ENCODE peak calls at places on chromosomes 11 and 22, in nine cellular contexts. L, Z, A, G, H, S, N, F and C are unnamed samples.
A peak's percentile ranks its signal among the peaks of the same experiment; 100 is the strongest.

GRCh38 chr11:92380882-92381281 is 156.3 kb downstream of the FAT3 start:
- DNase-seq in G (no peak), N (peak; percentile 78), L (no peak), S (no peak), H (no peak), A (no peak), F (peak; percentile 9), Z (no peak), C (peak; percentile 40)

GRCh38 chr22:50505776-50506610 is 1.5 kb downstream of the LMF2 start:
- DNase-seq in A (no peak), F (no peak), L (no peak), Z (no peak), S (no peak), G (no peak), N (no peak), H (peak; percentile 43), C (no peak)

GRCh38 chr22:23696326-23696851 is 5.6 kb downstream of the RGL4 start:
- DNase-seq in G (no peak), F (no peak), L (no peak), S (no peak), A (peak; percentile 84), N (no peak), Z (peak; percentile 83), H (no peak), C (no peak)

GRCh38 chr11:16976360-16976759 is 37.9 kb downstream of the PLEKHA7 start:
- DNase-seq in S (no peak), F (no peak), L (no peak), A (no peak), Z (no peak), N (no peak), H (no peak), G (no peak), C (no peak)

GRCh38 chr11:92424281-92424680 is 199.7 kb downstream of the FAT3 start:
- DNase-seq in G (no peak), A (no peak), H (no peak), L (no peak), S (no peak), N (peak; percentile 56), F (no peak), Z (no peak), C (no peak)

GRCh38 chr22:41048791-41049717 is 43.3 kb upstream of the EP300 start:
- DNase-seq in S (peak; percentile 19), Z (no peak), H (peak; percentile 58), L (peak; percentile 52), G (peak; percentile 83), F (peak; percentile 73), A (no peak), N (peak; percentile 84), C (no peak)

GRCh38 chr22:48704335-48704734 is 1123.3 kb downstream of the BRD1 start:
- DNase-seq in G (peak; percentile 43), Z (no peak), N (no peak), H (no peak), F (no peak), A (no peak), L (no peak), S (no peak), C (no peak)

GRCh38 chr22:47102648-47103047 is 340.2 kb downstream of the TBC1D22A start:
- DNase-seq in H (no peak), Z (no peak), F (no peak), A (no peak), G (no peak), S (no peak), L (no peak), N (no peak), C (no peak)

GRCh38 chr11:19632435-19632834 is 80.2 kb upstream of the NAV2 start:
- DNase-seq in N (peak; percentile 50), A (no peak), Z (no peak), S (no peak), H (no peak), L (no peak), G (no peak), F (no peak), C (peak; percentile 29)

GRCh38 chr11:102448869-102449224 is 3.7 kb downstream of the TMEM123 start:
- DNase-seq in F (no peak), A (no peak), S (no peak), L (no peak), Z (no peak), H (no peak), N (no peak), G (no peak), C (no peak)

GRCh38 chr22:36701941-36702640 is 1.5 kb downstream of the CACNG2 start:
- DNase-seq in Z (no peak), A (no peak), S (no peak), G (no peak), H (no peak), F (no peak), N (no peak), L (no peak), C (no peak)

GRCh38 chr11:83051760-83052671 is 19.7 kb downstream of the RAB30 start:
- DNase-seq in G (no peak), N (peak; percentile 96), S (no peak), Z (no peak), H (peak; percentile 42), A (no peak), F (no peak), L (no peak), C (peak; percentile 83)

GRCh38 chr11:9601876-9602199 is 28.4 kb downstream of the WEE1 start:
- DNase-seq in L (no peak), S (no peak), G (no peak), A (no peak), H (no peak), N (no peak), F (no peak), Z (peak; percentile 50), C (no peak)

GRCh38 chr11:9600651-9601040 is 27.2 kb downstream of the WEE1 start:
- DNase-seq in Z (peak; percentile 25), F (no peak), L (no peak), H (no peak), N (peak; percentile 48), S (no peak), G (no peak), A (no peak), C (peak; percentile 88)

GRCh38 chr11:9604134-9604533 is 30.7 kb downstream of the WEE1 start:
- DNase-seq in Z (no peak), N (no peak), F (no peak), H (no peak), S (no peak), G (no peak), L (no peak), A (no peak), C (no peak)

GRCh38 chr11:9600166-9600565 is 26.7 kb downstream of the WEE1 start:
- DNase-seq in G (no peak), S (no peak), Z (no peak), F (no peak), L (no peak), A (no peak), N (no peak), H (no peak), C (no peak)

DNA sequence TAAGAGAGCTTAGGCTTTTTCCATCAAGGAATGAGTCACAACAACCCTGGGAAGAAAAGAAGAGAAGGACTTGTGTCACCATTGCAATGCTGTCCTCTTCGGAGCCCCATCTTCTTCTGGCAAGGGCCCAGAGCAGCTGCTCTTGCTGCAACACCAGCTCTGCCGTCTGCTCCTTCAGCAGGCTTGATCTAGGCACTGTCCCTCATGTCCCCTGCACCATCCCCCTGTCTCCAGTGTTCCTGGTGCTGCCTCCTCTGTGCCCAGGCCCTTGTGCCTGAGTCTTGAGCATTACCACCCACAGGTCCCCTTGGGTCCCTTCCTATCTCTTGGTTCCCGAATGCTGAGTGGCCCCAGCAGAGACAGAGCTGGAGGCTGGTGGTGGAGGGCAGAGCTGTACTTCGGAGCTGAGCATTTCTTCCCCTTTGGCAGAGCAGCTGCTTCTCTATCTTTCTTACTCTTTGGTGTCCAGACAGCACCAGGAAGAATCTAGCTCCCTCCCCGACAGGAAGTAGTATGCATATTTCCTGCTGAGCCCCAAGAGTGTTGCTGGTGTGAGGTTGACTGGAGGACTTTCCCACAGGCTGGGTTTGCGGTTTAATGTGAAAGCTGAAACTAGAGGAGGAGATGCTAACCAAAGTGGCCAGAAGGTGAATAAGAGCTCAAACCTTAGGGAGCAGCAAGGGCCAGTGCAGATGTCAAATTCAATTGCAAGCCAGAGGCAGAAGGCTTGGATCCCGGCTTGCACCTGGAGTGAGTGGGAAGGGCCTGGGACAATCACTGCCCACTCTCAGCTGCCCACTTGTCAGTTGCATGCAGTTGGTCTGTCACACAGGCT is 27.8 kb downstream of the WEE1 start:
- DNase-seq in G (no peak), F (peak; percentile 76), H (no peak), S (no peak), Z (peak; percentile 83), N (peak; percentile 51), A (peak; percentile 28), L (peak; percentile 35), C (no peak)
- H3K27ac ChIP-seq in G (no peak overlapping the region), F (peak overlapping the region; percentile 66), H (no peak overlapping the region), S (no peak overlapping the region), Z (peak overlapping the region; percentile 50), N (no peak overlapping the region), A (peak overlapping the region; percentile 63), L (no peak overlapping the region), C (peak overlapping the region; percentile 77)

GRCh38 chr22:16717699-16718558 is 107.3 kb downstream of the XKR3 start:
- DNase-seq in L (no peak), F (no peak), H (no peak), S (no peak), Z (no peak), G (no peak), A (no peak), N (peak; percentile 0), C (no peak)

GRCh38 chr22:16721969-16722368 is 103.2 kb downstream of the XKR3 start:
- DNase-seq in G (no peak), H (no peak), F (no peak), Z (no peak), A (no peak), S (no peak), L (no peak), N (no peak), C (no peak)
- H3K27ac ChIP-seq in G (no peak overlapping the region), H (no peak overlapping the region), F (no peak overlapping the region), Z (no peak overlapping the region), A (no peak overlapping the region), S (no peak overlapping the region), L (no peak overlapping the region), N (no peak overlapping the region), C (no peak overlapping the region)

DNA sequence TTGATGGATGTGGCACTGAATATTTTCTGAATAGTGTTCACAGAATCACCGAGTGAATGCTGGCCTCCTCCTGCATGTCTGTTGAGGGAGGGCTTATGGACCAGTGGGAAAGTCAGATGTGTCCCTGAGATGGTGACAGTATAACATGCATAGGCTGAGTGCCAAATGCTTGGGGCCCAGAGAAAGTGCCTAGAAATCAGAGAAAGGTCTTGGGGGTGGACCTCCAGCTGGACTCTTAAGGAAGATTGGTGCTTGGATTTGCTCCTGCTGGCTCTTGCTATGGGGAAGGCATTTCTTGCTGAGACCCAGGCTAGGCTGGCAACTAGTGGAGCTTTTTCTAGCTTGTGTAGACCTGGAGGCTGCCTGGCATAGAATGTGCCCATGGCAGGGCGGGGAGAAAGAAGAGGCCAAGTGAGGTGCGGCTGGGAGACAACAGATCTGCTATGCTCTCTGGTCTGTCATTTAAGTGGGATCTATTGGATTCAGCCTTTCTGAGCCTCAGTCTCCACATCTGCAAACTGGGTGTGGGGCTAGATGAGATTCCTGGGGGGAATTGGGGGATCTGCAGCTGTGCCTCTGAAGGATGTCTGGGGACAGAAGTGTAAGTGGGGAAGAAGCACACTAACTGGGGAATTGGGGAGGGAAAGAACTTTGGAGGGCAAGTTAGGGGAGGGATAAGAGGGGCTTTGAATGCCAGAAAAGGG is 27.4 kb downstream of the ZNRF3 start:
- DNase-seq in Z (no peak), N (no peak), L (no peak), H (no peak), S (no peak), F (no peak), G (no peak), A (no peak), C (no peak)
- H3K27ac ChIP-seq in Z (peak overlapping the region; percentile 27), N (no peak overlapping the region), L (no peak overlapping the region), H (no peak overlapping the region), S (peak overlapping the region; percentile 92), F (no peak overlapping the region), G (no peak overlapping the region), A (no peak overlapping the region), C (no peak overlapping the region)

GRCh38 chr11:128713595-128713994 is 19.7 kb downstream of the FLI1 start:
- DNase-seq in N (peak; percentile 47), H (no peak), F (no peak), G (no peak), L (no peak), A (no peak), Z (no peak), S (no peak), C (no peak)
- H3K27ac ChIP-seq in N (no peak overlapping the region), H (peak overlapping the region; percentile 82), F (no peak overlapping the region), G (peak overlapping the region; percentile 15), L (no peak overlapping the region), A (peak overlapping the region; percentile 48), Z (peak overlapping the region; percentile 38), S (no peak overlapping the region), C (no peak overlapping the region)